ENCODE peak calls at places on chromosomes 1 and 21, in six cellular contexts. J, R, Z, K, N and G are unnamed samples.

GRCh38 chr21:32994305-32994704 is 31.4 kb upstream of the OLIG2 start:
- DNase-seq in J (no peak), R (no peak), Z (no peak), K (no peak), N (no peak), G (no peak)

GRCh38 chr1:208165659-208166058 is 78.5 kb downstream of the PLXNA2 start:
- DNase-seq in J (no peak), R (no peak), Z (no peak), K (no peak), N (no peak), G (no peak)

GRCh38 chr21:36075953-36076352 is 6.1 kb downstream of the CBR1 start:
- DNase-seq in J (no peak), R (no peak), Z (no peak), K (no peak), N (no peak), G (no peak)

GRCh38 chr1:224873645-224874369 is 55.7 kb upstream of the DNAH14 start:
- DNase-seq in J (no peak), R (no peak), Z (no peak), K (no peak), N (no peak), G (no peak)

GRCh38 chr1:55380313-55380970 is 165.3 kb upstream of the USP24 start:
- DNase-seq in J (no peak), R (peak), Z (no peak), K (no peak), N (no peak), G (peak)

GRCh38 chr1:109357673-109358072 is 40.0 kb downstream of the SORT1 start:
- DNase-seq in J (no peak), R (no peak), Z (no peak), K (no peak), N (no peak), G (no peak)

GRCh38 chr1:166080277-166080964 is 86.4 kb downstream of the FAM78B start:
- DNase-seq in J (no peak), R (no peak), Z (no peak), K (no peak), N (no peak), G (no peak)

GRCh38 chr1:31239653-31240241 is at the start of gene NKAIN1:
- DNase-seq in J (no peak), R (no peak), Z (no peak), K (peak), N (peak), G (no peak)

GRCh38 chr1:41983451-41983850 is 64.7 kb upstream of the HIVEP3 start:
- DNase-seq in J (no peak), R (no peak), Z (no peak), K (no peak), N (no peak), G (no peak)

GRCh38 chr21:40465382-40465781 is 381.6 kb downstream of the DSCAM start:
- DNase-seq in J (no peak), R (no peak), Z (no peak), K (no peak), N (no peak), G (no peak)
- TF ChIP-seq CTCF in J (no peak), R (no peak), Z (no peak), K (no peak), N (no peak), G (no peak)

GRCh38 chr1:229334269-229334668 is 8.6 kb downstream of the CCSAP start:
- DNase-seq in J (no peak), R (no peak), Z (no peak), K (no peak), N (no peak), G (no peak)
- H3K27ac ChIP-seq in J (no peak), R (no peak), Z (no peak), K (no peak), N (no peak), G (no peak)

GRCh38 chr1:22731924-22732522 is 21.4 kb downstream of the EPHB2 start:
- DNase-seq in J (no peak), R (no peak), Z (no peak), K (no peak), N (no peak), G (no peak)
- TF ChIP-seq CTCF in J (peak), R (no peak), Z (no peak), K (no peak), N (peak), G (peak)

GRCh38 chr1:241532173-241532553 is at the start of gene KMO:
- DNase-seq in J (no peak), R (no peak), Z (no peak), K (no peak), N (no peak), G (no peak)
- H3K27ac ChIP-seq in J (no peak), R (peak), Z (no peak), K (no peak), N (peak), G (peak)

GRCh38 chr1:230641900-230642262 is 400 bp upstream of the COG2 start:
- DNase-seq in J (no peak), R (peak), Z (no peak), K (no peak), N (no peak), G (no peak)
- TF ChIP-seq CTCF in J (no peak), R (no peak), Z (no peak), K (no peak), N (no peak), G (no peak)

GRCh38 chr1:92839442-92839841 is 7.6 kb downstream of the RPL5 start:
- DNase-seq in J (no peak), R (no peak), Z (no peak), K (no peak), N (no peak), G (no peak)
- H3K27ac ChIP-seq in J (no peak), R (no peak), Z (no peak), K (no peak), N (no peak), G (no peak)

GRCh38 chr1:156726549-156727226 is 1.6 kb upstream of the METTL25B start:
- DNase-seq in J (no peak), R (peak), Z (peak), K (no peak), N (no peak), G (no peak)
- TF ChIP-seq CTCF in J (peak), R (peak), Z (peak), K (peak), N (peak), G (no peak)

GRCh38 chr1:231629132-231629531 is 2.5 kb downstream of the DISC1 start:
- DNase-seq in J (no peak), R (peak), Z (no peak), K (no peak), N (no peak), G (peak)
- H3K27ac ChIP-seq in J (peak), R (peak), Z (no peak), K (no peak), N (peak), G (peak)

DNA sequence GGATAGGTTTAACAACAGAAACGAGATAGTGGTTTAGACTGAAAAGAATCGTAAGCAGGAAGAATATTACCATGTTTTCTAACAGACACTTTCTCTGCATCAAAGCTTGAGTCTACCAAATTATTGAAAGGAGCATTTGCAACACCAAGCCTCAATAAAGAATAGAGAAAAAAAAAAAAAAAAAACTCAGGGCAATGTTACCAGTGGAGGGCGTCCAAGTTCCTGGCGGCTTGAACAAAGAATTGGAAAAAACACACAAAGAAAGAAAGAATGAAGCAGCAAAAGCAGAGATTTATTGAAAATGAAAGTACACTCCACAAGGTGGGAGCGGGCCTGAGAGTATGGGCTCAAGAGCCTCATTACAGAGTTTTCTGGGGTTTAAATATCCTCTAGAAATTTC is 686.5 kb upstream of the ADGRL2 start:
- DNase-seq in J (no peak), R (no peak), Z (no peak), K (no peak), N (no peak), G (no peak)
- TF ChIP-seq CTCF in J (no peak), R (no peak), Z (no peak), K (no peak), N (no peak), G (no peak)

GRCh38 chr1:21292503-21292990 is 2.3 kb upstream of the ECE1 start:
- DNase-seq in J (no peak), R (no peak), Z (no peak), K (no peak), N (no peak), G (no peak)
- H3K27ac ChIP-seq in J (peak), R (peak), Z (peak), K (peak), N (peak), G (peak)